ENCODE peak calls at places on chromosomes 6 and 20, in eight cellular contexts. N, V, R, I, C, H, T and U are unnamed samples.

GRCh38 chr6:150788135-150788534 is 77.4 kb upstream of the MTHFD1L start:
- DNase-seq in R (no peak), T (no peak), N (no peak), I (no peak), H (no peak), C (no peak), V (no peak), U (no peak)

GRCh38 chr20:47379433-47380150 is 23.1 kb upstream of the ZMYND8 start:
- DNase-seq in I (peak), H (no peak), N (no peak), R (no peak), C (peak), V (no peak), T (peak), U (peak)

GRCh38 chr20:8545212-8545611 is 413.1 kb downstream of the PLCB1 start:
- DNase-seq in I (no peak), V (no peak), H (no peak), C (no peak), T (no peak), R (no peak), N (peak), U (peak)

GRCh38 chr6:97468981-97469380 is 186.0 kb upstream of the MMS22L start:
- DNase-seq in N (no peak), I (no peak), T (no peak), V (no peak), C (no peak), H (no peak), R (no peak), U (no peak)

GRCh38 chr20:57372581-57373350 is 18.4 kb upstream of the RBM38 start:
- DNase-seq in H (no peak), V (no peak), R (no peak), T (no peak), I (no peak), C (no peak), N (no peak), U (no peak)

GRCh38 chr6:142692942-142693341 is 252.0 kb downstream of the HIVEP2 start:
- DNase-seq in H (peak), V (peak), T (peak), R (peak), C (peak), I (peak), N (peak), U (peak)

GRCh38 chr6:43185391-43185790 is 3.4 kb downstream of the CUL9 start:
- DNase-seq in C (no peak), H (no peak), T (no peak), I (no peak), R (no peak), N (no peak), V (no peak), U (no peak)

GRCh38 chr6:143877584-143878271 is 13.5 kb downstream of the ZC2HC1B start:
- DNase-seq in V (no peak), T (no peak), H (no peak), I (no peak), N (peak), C (no peak), R (no peak), U (no peak)

GRCh38 chr6:142568857-142569597 is 267.2 kb downstream of the ADGRG6 start:
- DNase-seq in R (no peak), N (no peak), C (no peak), H (no peak), I (peak), T (peak), V (no peak), U (peak)

GRCh38 chr6:168330403-168330802 is 10.8 kb upstream of the DACT2 start:
- DNase-seq in T (no peak), R (no peak), I (no peak), V (no peak), C (no peak), H (no peak), N (no peak), U (no peak)

GRCh38 chr6:157877573-157878011 is 54.5 kb downstream of the SNX9 start:
- DNase-seq in V (no peak), H (no peak), C (no peak), T (no peak), N (no peak), I (no peak), R (no peak), U (no peak)

GRCh38 chr6:164106345-164106769 is 691.8 kb downstream of the QKI start:
- DNase-seq in H (peak), C (peak), N (peak), R (no peak), T (no peak), I (peak), V (no peak), U (peak)

GRCh38 chr20:38217791-38218565 is 42.6 kb downstream of the KIAA1755 start:
- DNase-seq in I (peak), V (peak), R (no peak), T (peak), H (peak), N (peak), C (no peak), U (peak)

GRCh38 chr6:125301435-125302391 is at the start of gene HDDC2:
- DNase-seq in R (peak), N (peak), H (peak), C (peak), T (no peak), I (peak), V (peak), U (peak)

GRCh38 chr6:14423330-14423729 is 305.8 kb downstream of the CD83 start:
- DNase-seq in C (no peak), N (no peak), R (no peak), V (no peak), T (no peak), H (no peak), I (peak), U (peak)

GRCh38 chr6:149938571-149939462 is 3.0 kb upstream of the ULBP2 start:
- DNase-seq in N (peak), R (no peak), C (no peak), T (no peak), V (no peak), H (no peak), I (peak), U (no peak)

GRCh38 chr6:28981391-28981832 is 23.7 kb downstream of the ZNF311 start:
- DNase-seq in N (peak), T (no peak), V (no peak), C (peak), I (peak), H (peak), R (peak), U (peak)

GRCh38 chr20:53960586-53961386 is 109.6 kb downstream of the BCAS1 start:
- DNase-seq in T (no peak), N (no peak), R (no peak), H (no peak), I (peak), V (no peak), C (no peak), U (peak)

GRCh38 chr6:137709424-137710281 is 157.4 kb upstream of the TNFAIP3 start:
- DNase-seq in R (no peak), N (peak), I (peak), C (no peak), T (no peak), H (no peak), V (no peak), U (peak)

GRCh38 chr6:169397684-169398083 is 144.0 kb upstream of the THBS2 start:
- DNase-seq in T (no peak), I (no peak), N (no peak), C (no peak), R (no peak), H (no peak), V (peak), U (no peak)

GRCh38 chr6:160337301-160337700 is 10.9 kb upstream of the SLC22A3 start:
- DNase-seq in I (peak), C (no peak), H (no peak), R (no peak), V (no peak), T (no peak), N (peak), U (peak)

GRCh38 chr20:30487947-30488926 is 769.2 kb upstream of the DEFB115 start:
- DNase-seq in R (no peak), T (no peak), V (no peak), N (no peak), H (no peak), I (no peak), C (no peak), U (no peak)

GRCh38 chr20:56343861-56344381 is 14.9 kb upstream of the FAM210B start:
- DNase-seq in V (peak), C (peak), N (peak), I (peak), R (no peak), H (no peak), T (no peak), U (peak)

GRCh38 chr6:21738180-21739094 is 144.9 kb downstream of the SOX4 start:
- DNase-seq in T (no peak), I (no peak), R (peak), N (peak), V (no peak), C (no peak), H (no peak), U (no peak)

GRCh38 chr6:90221403-90221802 is 75.2 kb downstream of the BACH2 start:
- DNase-seq in C (no peak), T (no peak), V (no peak), N (no peak), R (no peak), I (no peak), H (no peak), U (no peak)

GRCh38 chr6:137657351-137657911 is 163.2 kb upstream of the OLIG3 start:
- DNase-seq in I (no peak), C (no peak), R (no peak), V (no peak), N (no peak), T (no peak), H (no peak), U (no peak)

GRCh38 chr6:147434508-147434907 is 74.0 kb upstream of the SAMD5 start:
- DNase-seq in H (no peak), R (no peak), V (no peak), N (no peak), T (no peak), C (no peak), I (peak), U (no peak)

GRCh38 chr6:47780510-47781356 is 1.1 kb upstream of the OPN5 start:
- DNase-seq in H (peak), V (no peak), T (peak), I (peak), N (peak), R (peak), C (peak), U (peak)

GRCh38 chr6:36177166-36177565 is 19.4 kb upstream of the BRPF3 start:
- DNase-seq in N (no peak), C (no peak), H (no peak), R (no peak), T (no peak), I (peak), V (no peak), U (no peak)

GRCh38 chr6:118288355-118289124 is 259.6 kb upstream of the PLN start:
- DNase-seq in R (no peak), T (no peak), V (no peak), N (peak), I (peak), H (no peak), C (no peak), U (peak)

GRCh38 chr6:40509163-40509562 is 78.0 kb downstream of the LRFN2 start:
- DNase-seq in R (no peak), H (no peak), I (no peak), V (no peak), N (no peak), C (no peak), T (no peak), U (no peak)

GRCh38 chr20:10447028-10447427 is 11.9 kb downstream of the SLX4IP start:
- DNase-seq in T (peak), R (peak), I (peak), H (peak), V (no peak), C (no peak), N (peak), U (peak)
- TF ChIP-seq CTCF in T (peak), R (no peak), I (peak), H (no peak), V (no peak), C (no peak), N (peak), U (no peak)

GRCh38 chr6:4402477-4402976 is 267.2 kb upstream of the ECI2 start:
- DNase-seq in C (no peak), I (peak), R (no peak), V (no peak), H (peak), N (peak), T (peak), U (peak)

GRCh38 chr6:4404410-4404809 is 269.0 kb upstream of the ECI2 start:
- DNase-seq in H (no peak), C (no peak), R (no peak), T (no peak), N (no peak), V (no peak), I (peak), U (no peak)

GRCh38 chr6:4403828-4404227 is 268.5 kb upstream of the ECI2 start:
- DNase-seq in V (no peak), C (no peak), N (no peak), H (no peak), T (no peak), R (no peak), I (no peak), U (no peak)

GRCh38 chr6:4401408-4402367 is 266.3 kb upstream of the ECI2 start:
- DNase-seq in N (peak), T (no peak), C (no peak), R (no peak), I (peak), H (no peak), V (no peak), U (peak)

GRCh38 chr6:4403023-4403752 is 267.8 kb upstream of the ECI2 start:
- DNase-seq in V (no peak), N (no peak), R (no peak), H (no peak), C (no peak), I (no peak), T (no peak), U (no peak)
- H3K4me3 ChIP-seq in V (no peak), N (no peak), R (no peak), H (no peak), C (no peak), I (no peak), T (no peak), U (no peak)

GRCh38 chr6:109676724-109677123 is 14.3 kb downstream of the AK9 start:
- DNase-seq in T (no peak), N (no peak), V (no peak), R (no peak), H (no peak), C (no peak), I (no peak), U (no peak)

GRCh38 chr6:109672827-109673226 is 18.2 kb downstream of the AK9 start:
- DNase-seq in T (no peak), N (no peak), H (no peak), C (no peak), V (no peak), R (no peak), I (no peak), U (no peak)

DNA sequence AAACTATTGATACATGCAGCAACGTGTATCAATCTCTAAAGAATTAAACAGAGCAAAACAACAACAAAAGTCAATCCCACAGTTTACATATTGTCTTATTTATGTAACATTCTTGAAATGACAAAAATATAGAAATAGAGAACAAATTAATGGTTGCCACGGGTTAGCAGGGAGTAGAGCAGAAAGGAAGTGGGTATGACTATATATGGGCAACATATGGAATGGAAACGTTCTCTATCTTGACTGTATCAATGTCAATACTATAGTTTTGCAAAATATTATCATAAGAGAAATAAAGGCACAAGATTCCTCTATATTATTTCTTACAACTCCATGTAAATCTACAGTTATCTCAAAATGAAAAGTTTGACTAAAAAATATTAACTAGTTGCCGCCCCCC is 12.8 kb downstream of the AK9 start:
- DNase-seq in T (no peak), C (no peak), I (no peak), R (no peak), V (no peak), H (no peak), N (no peak), U (no peak)
- TF ChIP-seq CTCF in T (no peak), C (no peak), I (no peak), R (no peak), V (no peak), H (no peak), N (no peak), U (no peak)

GRCh38 chr6:31575952-31576684 is 753 bp downstream of the TNF start:
- DNase-seq in T (no peak), C (no peak), R (no peak), H (no peak), I (no peak), V (no peak), N (no peak), U (no peak)

GRCh38 chr6:31578461-31579118 is 3.2 kb downstream of the TNF start:
- DNase-seq in H (no peak), T (no peak), R (no peak), C (no peak), V (no peak), I (no peak), N (peak), U (no peak)

GRCh38 chr6:31578058-31578457 is 2.7 kb downstream of the TNF start:
- DNase-seq in R (no peak), T (no peak), H (no peak), V (no peak), N (no peak), C (no peak), I (no peak), U (no peak)

GRCh38 chr6:31575335-31575901 is at the start of gene TNF:
- DNase-seq in N (no peak), V (peak), I (no peak), H (no peak), C (peak), R (peak), T (no peak), U (no peak)

DNA sequence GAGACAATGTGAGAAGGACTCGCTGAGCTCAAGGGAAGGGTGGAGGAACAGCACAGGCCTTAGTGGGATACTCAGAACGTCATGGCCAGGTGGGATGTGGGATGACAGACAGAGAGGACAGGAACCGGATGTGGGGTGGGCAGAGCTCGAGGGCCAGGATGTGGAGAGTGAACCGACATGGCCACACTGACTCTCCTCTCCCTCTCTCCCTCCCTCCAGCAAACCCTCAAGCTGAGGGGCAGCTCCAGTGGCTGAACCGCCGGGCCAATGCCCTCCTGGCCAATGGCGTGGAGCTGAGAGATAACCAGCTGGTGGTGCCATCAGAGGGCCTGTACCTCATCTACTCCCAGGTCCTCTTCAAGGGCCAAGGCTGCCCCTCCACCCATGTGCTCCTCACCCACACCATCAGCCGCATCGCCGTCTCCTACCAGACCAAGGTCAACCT is 1.6 kb downstream of the TNF start:
- DNase-seq in C (no peak), T (no peak), I (no peak), N (no peak), V (no peak), H (no peak), R (no peak), U (no peak)
- H3K4me3 ChIP-seq in C (no peak), T (no peak), I (no peak), N (no peak), V (peak), H (no peak), R (peak), U (no peak)